ENCODE peak calls at places on chromosomes 3 and 15, in four cellular contexts. W, E, U and X are unnamed samples.

GRCh38 chr3:150385296-150386242 is 22.5 kb upstream of the TSC22D2 start:
- DNase-seq in E (no peak), U (no peak), W (no peak), X (peak; percentile 34)

GRCh38 chr3:9770276-9770812 is 597 bp upstream of the CAMK1 start:
- DNase-seq in U (no peak), W (peak; percentile 91), E (no peak), X (no peak)

GRCh38 chr15:40266828-40267304 is 16.0 kb downstream of the ANKRD63 start:
- DNase-seq in W (no peak), E (no peak), U (no peak), X (no peak)

GRCh38 chr3:7015683-7016440 is 154.9 kb downstream of the GRM7 start:
- DNase-seq in U (no peak), W (no peak), E (no peak), X (no peak)

GRCh38 chr15:47824185-47824584 is 106.9 kb downstream of the SEMA6D start:
- DNase-seq in U (no peak), E (no peak), W (no peak), X (no peak)

GRCh38 chr15:83533548-83533947 is 86.4 kb downstream of the SH3GL3 start:
- DNase-seq in U (no peak), E (no peak), W (no peak), X (no peak)

GRCh38 chr3:107797586-107797985 is 274.8 kb downstream of the BBX start:
- DNase-seq in W (no peak), U (no peak), E (no peak), X (no peak)

GRCh38 chr3:119323401-119324107 is 29.4 kb downstream of the ARHGAP31 start:
- DNase-seq in U (no peak), W (no peak), E (no peak), X (no peak)

GRCh38 chr3:125634346-125634964 is 39.2 kb upstream of the OSBPL11 start:
- DNase-seq in W (no peak), E (no peak), U (no peak), X (no peak)

GRCh38 chr3:54830658-54831057 is 97.2 kb downstream of the LRTM1 start:
- DNase-seq in W (no peak), E (no peak), U (peak; percentile 25), X (no peak)

GRCh38 chr15:88375234-88375926 is 91.8 kb downstream of the MRPL46 start:
- DNase-seq in E (no peak), U (no peak), W (no peak), X (no peak)

GRCh38 chr15:45048784-45049631 is 26.0 kb downstream of the SORD start:
- DNase-seq in U (no peak), E (no peak), W (no peak), X (no peak)

GRCh38 chr3:148330486-148330885 is 367.2 kb upstream of the AGTR1 start:
- DNase-seq in W (no peak), U (no peak), E (no peak), X (no peak)

GRCh38 chr15:71709808-71710418 is 100.4 kb upstream of the NR2E3 start:
- DNase-seq in W (no peak), U (no peak), E (no peak), X (no peak)

GRCh38 chr3:172140499-172141391 is 101.4 kb downstream of the FNDC3B start:
- DNase-seq in E (no peak), U (no peak), W (no peak), X (no peak)

GRCh38 chr15:60762167-60762566 is 283.2 kb upstream of the ICE2 start:
- DNase-seq in W (no peak), U (no peak), E (no peak), X (no peak)

GRCh38 chr3:70805044-70805732 is 492.8 kb upstream of the MDFIC2 start:
- DNase-seq in W (no peak), E (no peak), U (no peak), X (no peak)

GRCh38 chr3:169998668-169999131 is 32.1 kb downstream of the SEC62 start:
- DNase-seq in W (no peak), U (no peak), E (no peak), X (no peak)

GRCh38 chr15:68471552-68471951 is 39.6 kb upstream of the ITGA11 start:
- DNase-seq in U (no peak), E (no peak), W (no peak), X (no peak)

GRCh38 chr3:49217688-49218470 is 46.5 kb downstream of the KLHDC8B start:
- DNase-seq in W (peak; percentile 35), E (no peak), U (no peak), X (no peak)

GRCh38 chr3:186320862-186321568 is 41.0 kb downstream of the DGKG start:
- DNase-seq in U (no peak), E (no peak), W (no peak), X (no peak)

GRCh38 chr15:74716647-74717046 is 8.7 kb downstream of the CYP1A1 start:
- DNase-seq in E (no peak), U (no peak), W (no peak), X (no peak)

GRCh38 chr3:46706771-46707582 is 5.8 kb downstream of the TMIE start:
- DNase-seq in U (no peak), E (peak; percentile 13), W (no peak), X (peak; percentile 12)

GRCh38 chr3:113167929-113168771 is 43.2 kb upstream of the BOC start:
- DNase-seq in W (no peak), E (no peak), U (peak; percentile 48), X (no peak)

GRCh38 chr3:194489736-194490612 is 3.2 kb upstream of the ATP13A3 start:
- DNase-seq in W (no peak), U (no peak), E (no peak), X (peak; percentile 26)

GRCh38 chr3:64151335-64151871 is 73.9 kb downstream of the PRICKLE2 start:
- DNase-seq in U (no peak), E (no peak), W (no peak), X (no peak)

GRCh38 chr15:38844683-38845195 is 280.1 kb upstream of the RASGRP1 start:
- DNase-seq in E (no peak), U (no peak), W (no peak), X (no peak)

GRCh38 chr15:42144841-42145375 is 11.5 kb downstream of the PLA2G4F start:
- DNase-seq in E (no peak), U (no peak), W (no peak), X (no peak)

GRCh38 chr3:40779039-40779438 is 254.3 kb downstream of the ZNF621 start:
- DNase-seq in W (no peak), E (no peak), U (no peak), X (no peak)
- TF ChIP-seq CTCF in W (no peak), E (no peak), U (no peak), X (no peak)

GRCh38 chr3:103127737-103128136 is 692.9 kb downstream of the ZPLD1 start:
- DNase-seq in U (no peak), E (no peak), W (no peak), X (no peak)

GRCh38 chr3:103127116-103127630 is 692.4 kb downstream of the ZPLD1 start:
- DNase-seq in U (no peak), E (no peak), W (no peak), X (no peak)

DNA sequence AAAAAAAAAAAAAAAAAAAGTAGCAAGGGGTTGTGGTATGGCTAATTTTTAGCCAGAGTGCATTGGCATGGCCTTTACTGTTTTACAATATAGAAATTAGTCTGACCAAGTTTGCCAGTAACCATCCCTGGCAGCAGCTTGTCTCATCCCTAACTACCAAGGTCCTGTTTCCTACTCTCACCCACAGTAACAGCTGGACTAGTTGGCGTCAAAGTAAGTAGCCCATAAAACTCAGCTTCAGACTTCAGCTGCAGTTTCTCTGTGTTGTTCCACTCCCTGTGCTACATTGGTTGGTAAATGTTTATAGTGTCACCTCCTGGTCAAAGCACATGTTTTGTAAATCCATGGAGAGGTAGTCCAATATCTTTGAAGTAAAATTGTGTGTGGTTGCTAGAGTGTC is 691.3 kb downstream of the ZPLD1 start:
- DNase-seq in E (no peak), U (no peak), W (no peak), X (no peak)
- TF ChIP-seq CTCF in E (no peak), U (no peak), W (no peak), X (no peak)

DNA sequence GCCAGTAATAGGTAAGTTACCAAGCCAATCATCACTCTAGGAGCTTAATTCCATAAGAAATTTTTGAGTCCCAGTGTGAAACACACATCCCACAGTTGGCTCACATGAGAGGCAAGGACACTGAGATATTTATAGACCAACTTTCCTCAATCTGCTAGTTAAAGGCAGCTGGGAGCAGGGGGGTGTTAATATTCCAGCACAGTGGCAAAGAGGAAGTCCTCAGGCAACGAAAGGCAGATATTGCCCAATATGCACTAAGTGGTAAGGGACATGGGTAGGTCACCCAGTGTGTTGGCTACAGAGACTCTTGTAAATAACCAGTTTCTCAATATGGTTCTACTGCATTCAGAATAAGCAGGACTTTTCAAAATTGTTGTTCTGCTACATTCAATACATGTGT is 61.0 kb downstream of the TOP2B start:
- DNase-seq in E (no peak), W (no peak), U (no peak), X (no peak)
- TF ChIP-seq CTCF in E (no peak), W (no peak), U (no peak), X (no peak)

GRCh38 chr15:90213123-90213817 is 12.1 kb downstream of the SEMA4B start:
- DNase-seq in U (no peak), E (no peak), W (no peak), X (no peak)

GRCh38 chr15:90211440-90212168 is 10.5 kb downstream of the SEMA4B start:
- DNase-seq in E (no peak), U (no peak), W (no peak), X (no peak)

GRCh38 chr15:90212221-90213079 is 11.3 kb downstream of the SEMA4B start:
- DNase-seq in W (no peak), U (no peak), E (no peak), X (no peak)

GRCh38 chr15:90213818-90214204 is 12.7 kb downstream of the SEMA4B start:
- DNase-seq in U (no peak), W (no peak), E (no peak), X (no peak)

DNA sequence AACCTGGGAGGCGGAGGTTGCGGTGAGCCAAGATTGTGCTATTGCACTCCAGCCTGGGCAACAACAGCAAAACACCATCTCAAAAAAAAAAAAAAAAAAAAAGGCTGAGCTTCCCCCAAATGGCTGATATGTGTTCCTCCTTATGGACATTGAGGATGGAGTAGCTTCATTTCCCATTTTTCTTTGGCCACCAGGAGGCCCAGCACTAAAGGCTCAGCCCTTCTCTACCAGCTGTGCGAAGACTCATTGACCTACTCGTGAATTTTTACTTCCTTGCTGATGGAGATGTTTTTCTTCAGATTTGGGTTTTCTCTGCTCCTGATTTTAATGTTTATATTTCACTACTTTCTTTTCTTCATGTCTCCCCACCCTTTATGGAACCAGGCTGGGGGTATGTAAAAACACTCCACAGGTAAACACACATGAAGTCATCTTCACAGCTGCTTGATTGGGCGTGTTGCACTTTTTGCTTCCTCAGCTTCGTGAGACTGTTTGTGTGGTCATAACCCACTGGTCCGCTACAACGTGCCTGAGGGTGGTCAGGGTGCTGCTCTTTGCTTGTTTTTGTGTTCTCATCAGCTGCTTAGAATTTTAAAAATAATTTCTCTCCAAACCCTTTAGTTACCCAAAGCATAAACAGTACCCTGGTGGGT is 13.5 kb downstream of the SEMA4B start:
- DNase-seq in W (no peak), U (no peak), E (no peak), X (no peak)
- TF ChIP-seq CTCF in W (no peak), U (no peak), E (no peak), X (no peak)